ENCODE peak calls at places on chromosomes 3 and 15, in eight cellular contexts. One of them, this sample, is unnamed.

GRCh38 chr3:113890256-113890900 is 51.8 kb downstream of the GRAMD1C start:
- DNase-seq in left cardiac atrium: no peak
- DNase-seq in NCI-H774: no peak
- DNase-seq in ovary: no peak
- DNase-seq in tibial artery: no peak
- DNase-seq in activated T-helper 1 cell treated with anti-CD3 and anti-CD28 coated beads, Interleukin-2, amount 50 U/mL, for 16 hours: no peak
- DNase-seq in activated effector memory CD4-positive, alpha-beta T cell treated with anti-CD3 and anti-CD28 coated beads, Interleukin-2, amount 50 U/mL, for 16 hours: no peak
- DNase-seq in HTR-8/SVneo: no peak
- DNase-seq in this sample: no peak

GRCh38 chr3:153043729-153044314 is 118.2 kb upstream of the RAP2B start:
- DNase-seq in left cardiac atrium: no peak
- DNase-seq in NCI-H774: no peak
- DNase-seq in ovary: no peak
- DNase-seq in tibial artery: no peak
- DNase-seq in activated T-helper 1 cell treated with anti-CD3 and anti-CD28 coated beads, Interleukin-2, amount 50 U/mL, for 16 hours: no peak
- DNase-seq in activated effector memory CD4-positive, alpha-beta T cell treated with anti-CD3 and anti-CD28 coated beads, Interleukin-2, amount 50 U/mL, for 16 hours: no peak
- DNase-seq in HTR-8/SVneo: peak; percentile 11
- DNase-seq in this sample: no peak

GRCh38 chr3:194869482-194870169 is 183.9 kb downstream of the FAM43A start:
- DNase-seq in left cardiac atrium: no peak
- DNase-seq in NCI-H774: no peak
- DNase-seq in ovary: no peak
- DNase-seq in tibial artery: no peak
- DNase-seq in activated T-helper 1 cell treated with anti-CD3 and anti-CD28 coated beads, Interleukin-2, amount 50 U/mL, for 16 hours: no peak
- DNase-seq in activated effector memory CD4-positive, alpha-beta T cell treated with anti-CD3 and anti-CD28 coated beads, Interleukin-2, amount 50 U/mL, for 16 hours: no peak
- DNase-seq in HTR-8/SVneo: no peak
- DNase-seq in this sample: no peak

GRCh38 chr15:88166330-88166993 is 90.1 kb downstream of the NTRK3 start:
- DNase-seq in left cardiac atrium: no peak
- DNase-seq in NCI-H774: peak; percentile 67
- DNase-seq in ovary: no peak
- DNase-seq in tibial artery: no peak
- DNase-seq in activated T-helper 1 cell treated with anti-CD3 and anti-CD28 coated beads, Interleukin-2, amount 50 U/mL, for 16 hours: no peak
- DNase-seq in activated effector memory CD4-positive, alpha-beta T cell treated with anti-CD3 and anti-CD28 coated beads, Interleukin-2, amount 50 U/mL, for 16 hours: no peak
- DNase-seq in HTR-8/SVneo: peak; percentile 8
- DNase-seq in this sample: no peak

GRCh38 chr3:146783446-146783845 is 178.3 kb upstream of the PLSCR5 start:
- DNase-seq in left cardiac atrium: no peak
- DNase-seq in NCI-H774: no peak
- DNase-seq in ovary: no peak
- DNase-seq in tibial artery: no peak
- DNase-seq in activated T-helper 1 cell treated with anti-CD3 and anti-CD28 coated beads, Interleukin-2, amount 50 U/mL, for 16 hours: no peak
- DNase-seq in activated effector memory CD4-positive, alpha-beta T cell treated with anti-CD3 and anti-CD28 coated beads, Interleukin-2, amount 50 U/mL, for 16 hours: no peak
- DNase-seq in HTR-8/SVneo: no peak
- DNase-seq in this sample: no peak

GRCh38 chr3:133578548-133579191 is 5.2 kb downstream of the CDV3 start:
- DNase-seq in left cardiac atrium: no peak
- DNase-seq in NCI-H774: no peak
- DNase-seq in ovary: no peak
- DNase-seq in tibial artery: no peak
- DNase-seq in activated T-helper 1 cell treated with anti-CD3 and anti-CD28 coated beads, Interleukin-2, amount 50 U/mL, for 16 hours: no peak
- DNase-seq in activated effector memory CD4-positive, alpha-beta T cell treated with anti-CD3 and anti-CD28 coated beads, Interleukin-2, amount 50 U/mL, for 16 hours: no peak
- DNase-seq in HTR-8/SVneo: peak; percentile 54
- DNase-seq in this sample: no peak

GRCh38 chr15:57573151-57573550 is 18.6 kb upstream of the MYZAP start:
- DNase-seq in left cardiac atrium: no peak
- DNase-seq in NCI-H774: no peak
- DNase-seq in ovary: no peak
- DNase-seq in tibial artery: no peak
- DNase-seq in activated T-helper 1 cell treated with anti-CD3 and anti-CD28 coated beads, Interleukin-2, amount 50 U/mL, for 16 hours: no peak
- DNase-seq in activated effector memory CD4-positive, alpha-beta T cell treated with anti-CD3 and anti-CD28 coated beads, Interleukin-2, amount 50 U/mL, for 16 hours: no peak
- DNase-seq in HTR-8/SVneo: no peak
- DNase-seq in this sample: no peak

GRCh38 chr3:189369636-189370035 is 197.9 kb downstream of the TPRG1 start:
- DNase-seq in left cardiac atrium: no peak
- DNase-seq in NCI-H774: no peak
- DNase-seq in ovary: no peak
- DNase-seq in tibial artery: no peak
- DNase-seq in activated T-helper 1 cell treated with anti-CD3 and anti-CD28 coated beads, Interleukin-2, amount 50 U/mL, for 16 hours: no peak
- DNase-seq in activated effector memory CD4-positive, alpha-beta T cell treated with anti-CD3 and anti-CD28 coated beads, Interleukin-2, amount 50 U/mL, for 16 hours: no peak
- DNase-seq in HTR-8/SVneo: no peak
- DNase-seq in this sample: no peak

GRCh38 chr15:90307661-90308060 is 42.2 kb downstream of the NGRN start:
- DNase-seq in left cardiac atrium: no peak
- DNase-seq in NCI-H774: no peak
- DNase-seq in ovary: no peak
- DNase-seq in tibial artery: no peak
- DNase-seq in activated T-helper 1 cell treated with anti-CD3 and anti-CD28 coated beads, Interleukin-2, amount 50 U/mL, for 16 hours: no peak
- DNase-seq in activated effector memory CD4-positive, alpha-beta T cell treated with anti-CD3 and anti-CD28 coated beads, Interleukin-2, amount 50 U/mL, for 16 hours: no peak
- DNase-seq in HTR-8/SVneo: no peak
- DNase-seq in this sample: no peak

This sample was measured in central memory CD8-positive, alpha-beta T cell.